ENCODE peak calls at places on chromosome X, in six cellular contexts. One of them, this sample, is unnamed.

GRCh38 chrX:11143931-11144678 is 33.0 kb downstream of the HCCS start:
- DNase-seq in NCI-H1105: peak
- DNase-seq in AG08395: peak
- DNase-seq in stimulated activated CD4-positive, alpha-beta T cell treated with anti-CD3 and anti-CD28 coated beads, Interleukin-4, amount 100 ng/mL, for 24 hours: peak
- DNase-seq in HEK293T: peak
- DNase-seq in amniotic epithelial cell: peak
- DNase-seq in this sample: peak

GRCh38 chrX:129984196-129984962 is 1.9 kb downstream of the BCORL1 start:
- DNase-seq in amniotic epithelial cell: no peak
- DNase-seq in HEK293T: peak
- DNase-seq in stimulated activated CD4-positive, alpha-beta T cell treated with anti-CD3 and anti-CD28 coated beads, Interleukin-4, amount 100 ng/mL, for 24 hours: peak
- DNase-seq in NCI-H1105: no peak
- DNase-seq in AG08395: no peak
- DNase-seq in this sample: peak

GRCh38 chrX:40108084-40108958 is 10.6 kb upstream of the BCOR start:
- DNase-seq in amniotic epithelial cell: no peak
- DNase-seq in stimulated activated CD4-positive, alpha-beta T cell treated with anti-CD3 and anti-CD28 coated beads, Interleukin-4, amount 100 ng/mL, for 24 hours: no peak
- DNase-seq in HEK293T: peak
- DNase-seq in AG08395: no peak
- DNase-seq in NCI-H1105: peak
- DNase-seq in this sample: no peak

GRCh38 chrX:18179446-18179845 is 41.2 kb downstream of the BEND2 start:
- DNase-seq in amniotic epithelial cell: no peak
- DNase-seq in stimulated activated CD4-positive, alpha-beta T cell treated with anti-CD3 and anti-CD28 coated beads, Interleukin-4, amount 100 ng/mL, for 24 hours: no peak
- DNase-seq in AG08395: no peak
- DNase-seq in NCI-H1105: no peak
- DNase-seq in HEK293T: no peak
- DNase-seq in this sample: no peak

GRCh38 chrX:139974496-139974895 is 9.2 kb upstream of the CXorf66 start:
- DNase-seq in amniotic epithelial cell: no peak
- DNase-seq in HEK293T: no peak
- DNase-seq in NCI-H1105: no peak
- DNase-seq in stimulated activated CD4-positive, alpha-beta T cell treated with anti-CD3 and anti-CD28 coated beads, Interleukin-4, amount 100 ng/mL, for 24 hours: no peak
- DNase-seq in AG08395: no peak
- DNase-seq in this sample: no peak

GRCh38 chrX:114152130-114152529 is 431.8 kb upstream of the HTR2C start:
- DNase-seq in NCI-H1105: no peak
- DNase-seq in AG08395: peak
- DNase-seq in stimulated activated CD4-positive, alpha-beta T cell treated with anti-CD3 and anti-CD28 coated beads, Interleukin-4, amount 100 ng/mL, for 24 hours: no peak
- DNase-seq in HEK293T: no peak
- DNase-seq in amniotic epithelial cell: peak
- DNase-seq in this sample: no peak

GRCh38 chrX:67544281-67544680 is 460 bp downstream of the AR start:
- DNase-seq in NCI-H1105: no peak
- DNase-seq in amniotic epithelial cell: no peak
- DNase-seq in AG08395: no peak
- DNase-seq in stimulated activated CD4-positive, alpha-beta T cell treated with anti-CD3 and anti-CD28 coated beads, Interleukin-4, amount 100 ng/mL, for 24 hours: no peak
- DNase-seq in HEK293T: no peak
- DNase-seq in this sample: peak

GRCh38 chrX:386768-387575 is at the start of gene PPP2R3B:
- DNase-seq in amniotic epithelial cell: peak
- DNase-seq in HEK293T: peak
- DNase-seq in AG08395: peak
- DNase-seq in NCI-H1105: no peak
- DNase-seq in stimulated activated CD4-positive, alpha-beta T cell treated with anti-CD3 and anti-CD28 coated beads, Interleukin-4, amount 100 ng/mL, for 24 hours: peak
- DNase-seq in this sample: peak

GRCh38 chrX:57134702-57135101 is 2.5 kb downstream of the SPIN2A start:
- DNase-seq in AG08395: no peak
- DNase-seq in NCI-H1105: no peak
- DNase-seq in HEK293T: no peak
- DNase-seq in amniotic epithelial cell: no peak
- DNase-seq in stimulated activated CD4-positive, alpha-beta T cell treated with anti-CD3 and anti-CD28 coated beads, Interleukin-4, amount 100 ng/mL, for 24 hours: no peak
- DNase-seq in this sample: no peak

GRCh38 chrX:96979766-96980165 is 96.1 kb downstream of the RPA4 start:
- DNase-seq in HEK293T: no peak
- DNase-seq in stimulated activated CD4-positive, alpha-beta T cell treated with anti-CD3 and anti-CD28 coated beads, Interleukin-4, amount 100 ng/mL, for 24 hours: no peak
- DNase-seq in NCI-H1105: no peak
- DNase-seq in AG08395: no peak
- DNase-seq in amniotic epithelial cell: no peak
- DNase-seq in this sample: no peak

GRCh38 chrX:70422886-70423336 is at the start of gene GDPD2:
- DNase-seq in NCI-H1105: peak
- DNase-seq in AG08395: no peak
- DNase-seq in stimulated activated CD4-positive, alpha-beta T cell treated with anti-CD3 and anti-CD28 coated beads, Interleukin-4, amount 100 ng/mL, for 24 hours: no peak
- DNase-seq in amniotic epithelial cell: peak
- DNase-seq in HEK293T: peak
- DNase-seq in this sample: no peak

GRCh38 chrX:72142931-72143709 is 11.4 kb upstream of the RTL5 start:
- DNase-seq in HEK293T: no peak
- DNase-seq in AG08395: no peak
- DNase-seq in NCI-H1105: no peak
- DNase-seq in amniotic epithelial cell: peak
- DNase-seq in stimulated activated CD4-positive, alpha-beta T cell treated with anti-CD3 and anti-CD28 coated beads, Interleukin-4, amount 100 ng/mL, for 24 hours: no peak
- DNase-seq in this sample: no peak

GRCh38 chrX:150036181-150036580 is 97.9 kb upstream of the EOLA2 start:
- DNase-seq in AG08395: peak
- DNase-seq in HEK293T: no peak
- DNase-seq in amniotic epithelial cell: no peak
- DNase-seq in NCI-H1105: no peak
- DNase-seq in stimulated activated CD4-positive, alpha-beta T cell treated with anti-CD3 and anti-CD28 coated beads, Interleukin-4, amount 100 ng/mL, for 24 hours: no peak
- DNase-seq in this sample: peak

GRCh38 chrX:135531813-135532212 is 11.4 kb downstream of the INTS6L start:
- DNase-seq in AG08395: no peak
- DNase-seq in NCI-H1105: no peak
- DNase-seq in stimulated activated CD4-positive, alpha-beta T cell treated with anti-CD3 and anti-CD28 coated beads, Interleukin-4, amount 100 ng/mL, for 24 hours: no peak
- DNase-seq in amniotic epithelial cell: no peak
- DNase-seq in HEK293T: no peak
- DNase-seq in this sample: no peak

This sample was measured in hepatic stellate cell.